ENCODE peak calls at places on chromosomes 13 and 19, in eight cellular contexts. B is C1 segment of cervical spinal cord; Q is epithelial cell of prostate; G is stimulated activated CD4-positive, alpha-beta T cell treated with anti-CD3 and anti-CD28 coated beads, Interleukin-2, amount 100 ng/mL, for 48 hours; D is cardiac fibroblast; P is smooth muscle cell of the brain vasculature; H is NCI-H748 treated with DMSO at 0.1 percent for 48 hours; L is fibroblast of the aortic adventitia. A is an unnamed sample.

GRCh38 chr19:51441410-51442390 is 16.6 kb downstream of the SIGLEC8 start:
- DNase-seq in B (no peak), Q (no peak), G (peak; percentile 82), D (no peak), P (no peak), H (no peak), L (no peak), A (peak; percentile 78)

GRCh38 chr19:8396563-8397203 is 6.5 kb downstream of the RAB11B start:
- DNase-seq in B (peak; percentile 70), Q (no peak), G (peak; percentile 68), D (peak; percentile 66), P (no peak), H (no peak), L (peak; percentile 53), A (peak; percentile 81)

GRCh38 chr19:23783634-23784033 is 24.9 kb upstream of the ZNF681 start:
- DNase-seq in B (no peak), Q (no peak), G (no peak), D (no peak), P (no peak), H (no peak), L (no peak), A (no peak)

GRCh38 chr13:71912524-71912923 is 45.5 kb upstream of the DACH1 start:
- DNase-seq in B (no peak), Q (no peak), G (no peak), D (peak; percentile 2), P (no peak), H (no peak), L (no peak), A (no peak)

GRCh38 chr13:101552797-101553196 is 100.3 kb downstream of the ITGBL1 start:
- DNase-seq in B (no peak), Q (no peak), G (no peak), D (peak; percentile 73), P (no peak), H (no peak), L (peak; percentile 77), A (no peak)

GRCh38 chr19:543912-544608 is at the start of gene GZMM:
- DNase-seq in B (no peak), Q (no peak), G (peak; percentile 60), D (no peak), P (no peak), H (no peak), L (no peak), A (no peak)

GRCh38 chr19:2254052-2254872 is 2.0 kb downstream of the JSRP1 start:
- DNase-seq in B (no peak), Q (no peak), G (no peak), D (no peak), P (no peak), H (no peak), L (no peak), A (no peak)

GRCh38 chr13:102233566-102234208 is 168.2 kb downstream of the FGF14 start:
- DNase-seq in B (no peak), Q (peak; percentile 18), G (no peak), D (peak; percentile 44), P (no peak), H (peak; percentile 27), L (no peak), A (no peak)

GRCh38 chr13:52348983-52349780 is 56.8 kb downstream of the THSD1 start:
- DNase-seq in B (no peak), Q (peak; percentile 94), G (no peak), D (peak; percentile 79), P (no peak), H (no peak), L (peak; percentile 74), A (no peak)

GRCh38 chr13:46369506-46370268 is 17.4 kb downstream of the RUBCNL start:
- DNase-seq in B (no peak), Q (no peak), G (no peak), D (peak; percentile 91), P (peak; percentile 78), H (no peak), L (peak; percentile 89), A (no peak)

GRCh38 chr13:100274942-100275506 is 186.1 kb downstream of the PCCA start:
- DNase-seq in B (no peak), Q (no peak), G (no peak), D (no peak), P (no peak), H (no peak), L (no peak), A (no peak)

GRCh38 chr13:105202384-105202783 is 1333.1 kb downstream of the EFNB2 start:
- DNase-seq in B (no peak), Q (no peak), G (no peak), D (peak; percentile 42), P (peak; percentile 18), H (no peak), L (peak; percentile 4), A (no peak)

GRCh38 chr19:41548954-41549688 is 26.8 kb upstream of the CEACAM21 start:
- DNase-seq in B (no peak), Q (no peak), G (peak; percentile 64), D (no peak), P (no peak), H (no peak), L (no peak), A (peak; percentile 65)

GRCh38 chr19:50050406-50051223 is 24.8 kb downstream of the ZNF473 start:
- DNase-seq in B (peak; percentile 64), Q (no peak), G (peak; percentile 62), D (peak; percentile 76), P (no peak), H (peak; percentile 90), L (peak; percentile 61), A (peak; percentile 84)

GRCh38 chr13:66560189-66560588 is 669.9 kb downstream of the PCDH9 start:
- DNase-seq in B (no peak), Q (no peak), G (no peak), D (peak; percentile 25), P (no peak), H (no peak), L (no peak), A (no peak)

A was measured in GM10248.